ENCODE peak calls at places on chromosomes 4 and X, in seven cellular contexts. A is heart left ventricle, E is AG10803, I is astrocyte of the spinal cord, J is neural crest cell, Q is progenitor cell of endocrine pancreas, C is endothelial cell of umbilical vein. U is an unnamed sample.
A peak's percentile ranks its signal among the peaks of the same experiment; 100 is the strongest.

GRCh38 chr4:86594559-86595425 is 677 bp downstream of the PTPN13 start:
- DNase-seq in Q (peak; percentile 11), C (peak; percentile 56), I (peak; percentile 88), E (peak; percentile 99), A (peak; percentile 32), J (no peak), U (peak; percentile 45)

GRCh38 chr4:87375719-87376291 is 15.2 kb downstream of the HSD17B11 start:
- DNase-seq in E (peak; percentile 88), J (no peak), C (peak; percentile 67), I (peak; percentile 77), A (no peak), Q (no peak), U (peak; percentile 34)

GRCh38 chr4:110208419-110208818 is 10.0 kb upstream of the ELOVL6 start:
- DNase-seq in A (no peak), C (no peak), J (no peak), Q (no peak), E (no peak), I (no peak), U (no peak)

GRCh38 chr4:61335364-61335763 is 135.2 kb downstream of the ADGRL3 start:
- DNase-seq in J (no peak), I (no peak), C (no peak), Q (no peak), A (no peak), E (no peak), U (no peak)

GRCh38 chr4:18105023-18106011 is 83.8 kb upstream of the LCORL start:
- DNase-seq in E (no peak), Q (no peak), I (no peak), A (no peak), J (no peak), C (peak; percentile 57), U (peak; percentile 11)

GRCh38 chrX:107482046-107482445 is 32.6 kb downstream of the FRMPD3 start:
- DNase-seq in E (no peak), I (no peak), A (no peak), J (no peak), Q (no peak), C (no peak), U (no peak)

GRCh38 chr4:89000844-89001360 is 56.1 kb downstream of the FAM13A start:
- DNase-seq in Q (no peak), C (peak; percentile 72), I (peak; percentile 64), E (peak; percentile 17), J (no peak), A (no peak), U (no peak)

GRCh38 chrX:20454117-20454516 is 187.4 kb upstream of the RPS6KA3 start:
- DNase-seq in A (no peak), J (no peak), I (no peak), Q (no peak), C (no peak), E (peak; percentile 27), U (no peak)

GRCh38 chr4:121190389-121190788 is 26.3 kb upstream of the TNIP3 start:
- DNase-seq in A (no peak), Q (no peak), E (no peak), I (no peak), J (no peak), C (no peak), U (no peak)

GRCh38 chrX:55640854-55641253 is 17.7 kb downstream of the FOXR2 start:
- DNase-seq in A (no peak), J (no peak), I (no peak), E (no peak), C (no peak), Q (no peak), U (no peak)

GRCh38 chrX:18707442-18708049 is at the start of gene PPEF1:
- DNase-seq in E (no peak), I (no peak), A (no peak), J (no peak), Q (no peak), C (no peak), U (no peak)

GRCh38 chrX:153582896-153583295 is 16.0 kb downstream of the CCNQ start:
- DNase-seq in C (peak; percentile 25), E (no peak), A (peak; percentile 26), Q (no peak), I (peak; percentile 16), J (peak; percentile 16), U (peak; percentile 88)

GRCh38 chr4:71540749-71541269 is 202.0 kb downstream of the SLC4A4 start:
- DNase-seq in A (no peak), I (no peak), E (peak; percentile 29), Q (no peak), C (no peak), J (no peak), U (no peak)
- TF ChIP-seq CTCF in A (no peak), I (peak; percentile 17), E (peak; percentile 27), Q (no peak), C (no peak), J (no peak), U (no peak)

DNA sequence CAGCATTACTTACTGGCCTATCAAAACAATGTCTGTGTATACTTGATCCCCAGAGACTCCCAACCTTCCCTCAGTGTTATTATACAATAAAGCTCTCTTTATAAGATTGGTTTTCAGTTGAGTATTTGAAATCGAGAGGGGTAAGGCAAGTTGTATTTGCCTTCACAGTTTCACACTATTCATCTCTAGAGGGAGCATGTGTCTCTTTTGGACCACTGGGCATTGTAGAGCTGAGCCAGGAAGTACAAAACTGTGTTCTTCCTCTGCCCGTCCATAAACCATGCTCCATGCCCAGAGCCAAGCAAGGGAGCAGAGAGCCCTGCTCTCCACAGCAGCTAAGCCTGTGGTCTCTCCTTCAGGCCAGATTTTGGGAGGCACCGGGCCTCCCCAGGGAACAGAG is 61.5 kb upstream of the HHIP start:
- DNase-seq in Q (no peak), A (no peak), I (peak; percentile 18), C (peak; percentile 44), E (no peak), J (no peak), U (no peak)
- TF ChIP-seq CTCF in Q (no peak), A (no peak), I (no peak), C (no peak), E (no peak), J (no peak), U (no peak)

GRCh38 chrX:19912-20571 is 261.1 kb upstream of the PLCXD1 start:
- DNase-seq in E (peak; percentile 4), C (no peak), I (peak; percentile 1), J (no peak), A (no peak), Q (no peak), U (peak; percentile 29)
- TF ChIP-seq CTCF in E (no peak), C (no peak), I (no peak), J (no peak), A (no peak), Q (peak; percentile 24), U (no peak)

GRCh38 chrX:15043538-15043937 is 170.3 kb downstream of the MOSPD2 start:
- DNase-seq in J (no peak), E (no peak), A (no peak), C (no peak), I (peak; percentile 2), Q (no peak), U (no peak)
- TF ChIP-seq CTCF in J (no peak), E (no peak), A (no peak), C (no peak), I (no peak), Q (no peak), U (no peak)

GRCh38 chr4:148043990-148044645 is 312.2 kb downstream of the ARHGAP10 start:
- DNase-seq in I (no peak), Q (no peak), A (peak; percentile 77), E (no peak), C (no peak), J (no peak), U (no peak)

GRCh38 chr4:148041606-148042324 is 309.9 kb downstream of the ARHGAP10 start:
- DNase-seq in Q (no peak), I (no peak), C (no peak), J (no peak), E (no peak), A (no peak), U (no peak)

DNA sequence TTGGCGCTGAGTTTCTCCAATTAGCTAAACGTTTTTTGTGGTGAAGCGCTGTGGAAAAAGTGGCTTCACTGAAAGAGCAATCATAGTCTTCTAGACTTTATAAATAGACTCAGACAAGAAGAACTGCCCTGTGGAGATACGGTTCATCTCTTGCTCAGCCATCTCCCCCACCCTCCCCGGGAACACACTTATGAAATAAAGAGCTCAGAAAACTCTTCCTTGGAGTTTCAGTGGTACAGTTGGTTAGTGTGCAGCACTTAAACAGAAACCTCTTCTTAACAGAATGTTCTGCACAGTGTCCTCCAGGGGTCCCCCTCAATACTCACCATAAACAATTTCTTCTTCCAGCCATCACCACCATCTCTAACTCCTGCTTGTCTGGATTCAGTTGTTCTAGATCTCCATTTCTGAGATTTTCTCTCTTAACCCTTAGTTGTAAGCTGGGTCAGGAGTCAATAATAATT is 313.0 kb downstream of the ARHGAP10 start:
- DNase-seq in E (no peak), J (no peak), C (peak; percentile 21), A (no peak), I (peak; percentile 30), Q (no peak), U (peak; percentile 46)
- TF ChIP-seq CTCF in E (peak; percentile 9), J (peak; percentile 17), C (no peak), A (peak; percentile 43), I (peak; percentile 33), Q (peak; percentile 19), U (peak; percentile 13)